ENCODE peak calls at places on chromosome 17, in four cellular contexts. R, T, U and C are unnamed samples. For H3K27me3 and H3K9me3, the result is how much of the 10 kb centered on the place peaks cover.

GRCh38 chr17:56112086-56112485 is 41.2 kb upstream of the ANKFN1 start:
- DNase-seq in R (no peak), T (no peak), U (no peak), C (peak)

GRCh38 chr17:29778936-29779811 is 150.9 kb downstream of the SSH2 start:
- DNase-seq in R (peak), U (peak), T (peak), C (peak)

GRCh38 chr17:19387921-19388521 is 1.0 kb upstream of the MFAP4 start:
- DNase-seq in T (no peak), R (peak), U (no peak), C (peak)

GRCh38 chr17:48052956-48053757 is 5.0 kb downstream of the NFE2L1 start:
- DNase-seq in T (no peak), R (peak), U (no peak), C (peak)

GRCh38 chr17:15257316-15257925 is 7.7 kb downstream of the PMP22 start:
- DNase-seq in U (peak), R (peak), T (peak), C (peak)

GRCh38 chr17:45425125-45425983 is 7.3 kb downstream of the ARHGAP27 start:
- DNase-seq in T (peak), R (no peak), U (no peak), C (peak)

GRCh38 chr17:3556905-3557767 is 476 bp downstream of the TRPV3 start:
- DNase-seq in U (no peak), R (no peak), T (no peak), C (no peak)

GRCh38 chr17:73391331-73392265 is 79.8 kb upstream of the CDC42EP4 start:
- DNase-seq in R (no peak), U (no peak), T (no peak), C (no peak)

GRCh38 chr17:81957691-81958432 is 3.1 kb downstream of the NOTUM start:
- DNase-seq in R (no peak), T (no peak), U (no peak), C (no peak)

GRCh38 chr17:81961087-81961514 is at the start of gene NOTUM:
- DNase-seq in U (no peak), T (no peak), R (no peak), C (peak)

GRCh38 chr17:81960130-81960958 is 643 bp downstream of the NOTUM start:
- DNase-seq in U (no peak), R (no peak), T (no peak), C (peak)

GRCh38 chr17:81958633-81959342 is 2.2 kb downstream of the NOTUM start:
- DNase-seq in U (no peak), T (no peak), R (no peak), C (no peak)

GRCh38 chr17:81959362-81960129 is 1.4 kb downstream of the NOTUM start:
- DNase-seq in T (no peak), U (peak), R (peak), C (peak)
- H3K27me3 ChIP-seq in T (under half), U (under half), R (under half), C (under half)

GRCh38 chr17:2297023-2297422 is 6.6 kb downstream of the SMG6 start:
- DNase-seq in U (no peak), R (no peak), T (no peak), C (no peak)

GRCh38 chr17:2302740-2303277 is 776 bp downstream of the SMG6 start:
- DNase-seq in T (no peak), U (no peak), R (no peak), C (no peak)

GRCh38 chr17:2299136-2299535 is 4.4 kb downstream of the SMG6 start:
- DNase-seq in T (no peak), R (no peak), U (no peak), C (no peak)

GRCh38 chr17:2303278-2304188 is at the start of the genes SMG6 and SRR:
- DNase-seq in U (peak), R (peak), T (peak), C (peak)

DNA sequence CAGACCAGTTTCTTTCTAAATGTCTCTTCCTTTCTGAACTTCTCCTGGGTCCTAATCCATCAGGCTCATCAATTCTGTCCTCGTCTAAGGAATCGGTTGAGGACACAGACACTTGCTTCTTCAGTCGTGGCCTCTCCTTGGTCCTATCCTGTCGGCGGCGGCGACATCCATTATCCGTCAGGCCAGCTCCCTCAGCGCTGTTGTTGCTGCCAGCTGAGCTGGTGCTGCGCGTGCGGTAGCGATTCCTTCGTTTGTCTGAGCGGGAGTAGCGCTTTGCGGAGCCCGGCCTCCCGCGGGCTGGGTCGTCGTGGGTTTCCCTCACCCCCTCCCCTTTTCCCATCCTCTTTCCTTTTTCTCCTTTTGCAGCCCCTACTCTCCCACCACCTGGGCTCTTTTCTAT is 3.8 kb downstream of the SMG6 start:
- DNase-seq in R (no peak), T (no peak), U (no peak), C (no peak)
- H3K4me3 ChIP-seq in R (no peak), T (no peak), U (no peak), C (no peak)

DNA sequence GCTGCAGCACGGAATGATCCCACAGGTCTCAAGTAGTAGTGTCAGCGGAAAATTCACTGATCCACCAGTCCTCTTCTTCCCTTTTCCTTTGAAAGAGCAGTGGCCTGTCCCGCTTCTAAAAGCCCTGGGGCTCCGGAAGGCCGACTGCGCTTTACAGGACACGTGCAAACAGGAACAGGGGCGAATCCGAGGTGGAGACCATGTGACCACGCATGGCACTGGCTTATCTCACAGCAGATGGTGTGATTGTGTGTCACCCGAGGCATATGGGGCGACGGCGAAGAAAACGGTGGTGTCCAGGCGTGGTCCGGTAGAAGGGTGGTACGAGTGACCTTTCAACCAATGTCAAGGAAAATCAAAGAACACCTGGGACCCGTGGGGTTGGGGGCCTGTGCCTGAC is 12.0 kb upstream of the KCNJ18 start:
- DNase-seq in T (no peak), R (no peak), U (no peak), C (no peak)
- H3K9me3 ChIP-seq in T (under half), R (under half), U (under half), C (under half)

GRCh38 chr17:7176870-7177209 is 2.3 kb downstream of the ASGR1 start:
- DNase-seq in T (no peak), R (peak), U (no peak), C (no peak)
- H3K27me3 ChIP-seq in T (under half), R (under half), U (under half), C (under half)